ENCODE peak calls at places on chromosomes 11 and 22, in eight cellular contexts. N is T-helper 22 cell; Q is NCI-H1436; K is GDM1; P is GM06990; U is stimulated activated CD8-positive, alpha-beta memory T cell treated with anti-CD3 and anti-CD28 coated beads, Interleukin-4, amount 100 ng/mL, for 4 hours; W is sigmoid colon; I is cerebellar cortex. R is an unnamed sample.
A peak's percentile ranks its signal among the peaks of the same experiment; 100 is the strongest.

GRCh38 chr11:57146301-57146700 is 35.5 kb upstream of the LRRC55 start:
- DNase-seq in I (no peak), N (no peak), W (no peak), P (no peak), Q (no peak), U (no peak), K (no peak), R (no peak)

GRCh38 chr11:101706015-101706414 is 122.2 kb upstream of the TRPC6 start:
- DNase-seq in N (no peak), I (no peak), K (no peak), W (no peak), Q (no peak), P (no peak), U (no peak), R (no peak)

GRCh38 chr11:117820071-117820470 is 4.5 kb downstream of the FXYD2 start:
- DNase-seq in N (no peak), K (peak; percentile 24), Q (no peak), U (no peak), I (no peak), W (no peak), P (no peak), R (no peak)

GRCh38 chr22:36233796-36234195 is 5.5 kb downstream of the APOL2 start:
- DNase-seq in N (no peak), W (no peak), I (no peak), P (no peak), U (no peak), Q (no peak), K (no peak), R (no peak)

GRCh38 chr11:133964946-133965632 is 8.3 kb upstream of the IGSF9B start:
- DNase-seq in K (no peak), I (no peak), N (no peak), P (no peak), U (no peak), W (peak; percentile 78), Q (no peak), R (no peak)

GRCh38 chr11:112543390-112543789 is 282.7 kb upstream of the PLET1 start:
- DNase-seq in P (no peak), K (no peak), Q (no peak), I (no peak), W (no peak), U (no peak), N (no peak), R (no peak)

GRCh38 chr22:45481661-45482060 is 21.0 kb upstream of the FBLN1 start:
- DNase-seq in Q (no peak), N (no peak), K (no peak), U (no peak), P (no peak), W (no peak), I (no peak), R (no peak)

GRCh38 chr22:30080805-30081204 is 541 bp downstream of the HORMAD2 start:
- DNase-seq in P (no peak), U (no peak), W (no peak), K (no peak), Q (no peak), I (no peak), N (no peak), R (no peak)

GRCh38 chr11:280762-281485 is 2.7 kb downstream of the NLRP6 start:
- DNase-seq in U (no peak), Q (no peak), K (no peak), N (no peak), P (no peak), I (no peak), W (peak; percentile 56), R (no peak)

GRCh38 chr11:118657709-118658108 is 21.7 kb downstream of the TREH start:
- DNase-seq in U (no peak), K (no peak), W (no peak), N (no peak), I (no peak), Q (no peak), P (no peak), R (no peak)

GRCh38 chr11:102762414-102762813 is 18.0 kb downstream of the MMP10 start:
- DNase-seq in U (no peak), Q (no peak), I (no peak), K (no peak), P (no peak), W (no peak), N (no peak), R (no peak)

GRCh38 chr11:103862049-103862826 is 174.2 kb upstream of the DDI1 start:
- DNase-seq in W (no peak), K (no peak), N (no peak), U (no peak), P (peak; percentile 3), Q (no peak), I (no peak), R (no peak)

GRCh38 chr11:8263769-8264410 is at the start of gene LMO1:
- DNase-seq in U (peak; percentile 48), I (peak; percentile 85), W (peak; percentile 87), K (peak; percentile 66), Q (peak; percentile 81), P (peak; percentile 54), N (peak; percentile 20), R (peak; percentile 28)

R was measured in NCI-H2081 treated with DMSO at 0.1 percent for 48 hours.